ENCODE peak calls at places on chromosomes 11 and 22, in nine cellular contexts. L, N, S, O, C, E, K, Y and V are unnamed samples. For H3K9me3, the result is how much of the 10 kb centered on the place peaks cover.

GRCh38 chr11:132312616-132313210 is 942.3 kb downstream of the NTM start:
- DNase-seq in O (peak), K (no peak), L (no peak), N (peak), S (no peak), Y (peak), C (no peak), E (peak), V (no peak)

GRCh38 chr11:30586251-30587144 is at the start of gene MPPED2:
- DNase-seq in N (no peak), K (no peak), S (no peak), L (no peak), E (no peak), C (no peak), O (peak), Y (no peak), V (no peak)

GRCh38 chr11:116644948-116645305 is 127.9 kb downstream of the BUD13 start:
- DNase-seq in E (no peak), L (no peak), K (no peak), C (no peak), S (no peak), N (no peak), Y (no peak), O (no peak), V (no peak)

GRCh38 chr11:5280582-5281102 is 10.9 kb upstream of the HBE1 start:
- DNase-seq in O (peak), N (peak), E (peak), L (peak), C (no peak), Y (peak), S (peak), K (no peak), V (no peak)

GRCh38 chr11:70481625-70482528 is 83.5 kb downstream of the CTTN start:
- DNase-seq in K (no peak), Y (peak), O (peak), S (peak), L (no peak), E (peak), C (no peak), N (no peak), V (no peak)

GRCh38 chr11:132114185-132114584 is 743.8 kb downstream of the NTM start:
- DNase-seq in N (peak), Y (peak), C (no peak), O (no peak), K (no peak), L (no peak), S (no peak), E (no peak), V (no peak)

GRCh38 chr22:23042179-23042578 is 28.1 kb upstream of the GNAZ start:
- DNase-seq in N (no peak), Y (no peak), C (no peak), O (no peak), S (no peak), L (no peak), E (no peak), K (no peak), V (no peak)

GRCh38 chr11:24855951-24856350 is 359.1 kb downstream of the LUZP2 start:
- DNase-seq in N (no peak), O (no peak), C (no peak), L (no peak), Y (no peak), E (no peak), S (no peak), K (no peak), V (no peak)

GRCh38 chr11:104609297-104609696 is 289.0 kb downstream of the CASP12 start:
- DNase-seq in E (peak), K (peak), N (peak), C (no peak), O (no peak), L (no peak), Y (peak), S (no peak), V (peak)

GRCh38 chr11:76696756-76697155 is 26.2 kb upstream of the LRRC32 start:
- DNase-seq in Y (no peak), O (no peak), C (no peak), N (no peak), K (no peak), S (no peak), E (no peak), L (no peak), V (no peak)

GRCh38 chr22:27476318-27476717 is 325.2 kb downstream of the MN1 start:
- DNase-seq in Y (no peak), K (no peak), O (no peak), N (no peak), S (no peak), E (no peak), L (no peak), C (no peak), V (no peak)

GRCh38 chr11:105298630-105299029 is 159.1 kb upstream of the CARD18 start:
- DNase-seq in O (no peak), L (no peak), Y (no peak), S (no peak), K (no peak), C (no peak), N (no peak), E (no peak), V (no peak)

GRCh38 chr11:8167796-8168195 is 1.0 kb downstream of the RIC3 start:
- DNase-seq in C (no peak), N (no peak), S (no peak), L (no peak), Y (peak), O (peak), E (peak), K (peak), V (no peak)

GRCh38 chr11:67267188-67268035 is 1.1 kb downstream of the GRK2 start:
- DNase-seq in C (no peak), Y (no peak), L (no peak), O (peak), S (no peak), K (no peak), E (no peak), N (peak), V (peak)

GRCh38 chr11:65591939-65592814 is 3.4 kb downstream of the KCNK7 start:
- DNase-seq in N (no peak), S (no peak), E (peak), K (no peak), L (no peak), Y (peak), C (peak), O (peak), V (no peak)

GRCh38 chr22:49370841-49371301 is 456.8 kb downstream of the BRD1 start:
- DNase-seq in S (peak), C (no peak), L (peak), N (no peak), O (peak), Y (no peak), K (no peak), E (no peak), V (no peak)

GRCh38 chr22:49368976-49369725 is 458.5 kb downstream of the BRD1 start:
- DNase-seq in K (no peak), S (peak), L (peak), N (no peak), Y (no peak), E (no peak), O (peak), C (no peak), V (no peak)

GRCh38 chr22:49371325-49372110 is 456.2 kb downstream of the BRD1 start:
- DNase-seq in Y (no peak), L (peak), O (no peak), C (no peak), K (no peak), E (no peak), S (peak), N (no peak), V (no peak)

GRCh38 chr22:49368221-49368975 is 459.3 kb downstream of the BRD1 start:
- DNase-seq in S (peak), E (no peak), Y (no peak), O (peak), K (no peak), C (no peak), L (peak), N (no peak), V (no peak)

DNA sequence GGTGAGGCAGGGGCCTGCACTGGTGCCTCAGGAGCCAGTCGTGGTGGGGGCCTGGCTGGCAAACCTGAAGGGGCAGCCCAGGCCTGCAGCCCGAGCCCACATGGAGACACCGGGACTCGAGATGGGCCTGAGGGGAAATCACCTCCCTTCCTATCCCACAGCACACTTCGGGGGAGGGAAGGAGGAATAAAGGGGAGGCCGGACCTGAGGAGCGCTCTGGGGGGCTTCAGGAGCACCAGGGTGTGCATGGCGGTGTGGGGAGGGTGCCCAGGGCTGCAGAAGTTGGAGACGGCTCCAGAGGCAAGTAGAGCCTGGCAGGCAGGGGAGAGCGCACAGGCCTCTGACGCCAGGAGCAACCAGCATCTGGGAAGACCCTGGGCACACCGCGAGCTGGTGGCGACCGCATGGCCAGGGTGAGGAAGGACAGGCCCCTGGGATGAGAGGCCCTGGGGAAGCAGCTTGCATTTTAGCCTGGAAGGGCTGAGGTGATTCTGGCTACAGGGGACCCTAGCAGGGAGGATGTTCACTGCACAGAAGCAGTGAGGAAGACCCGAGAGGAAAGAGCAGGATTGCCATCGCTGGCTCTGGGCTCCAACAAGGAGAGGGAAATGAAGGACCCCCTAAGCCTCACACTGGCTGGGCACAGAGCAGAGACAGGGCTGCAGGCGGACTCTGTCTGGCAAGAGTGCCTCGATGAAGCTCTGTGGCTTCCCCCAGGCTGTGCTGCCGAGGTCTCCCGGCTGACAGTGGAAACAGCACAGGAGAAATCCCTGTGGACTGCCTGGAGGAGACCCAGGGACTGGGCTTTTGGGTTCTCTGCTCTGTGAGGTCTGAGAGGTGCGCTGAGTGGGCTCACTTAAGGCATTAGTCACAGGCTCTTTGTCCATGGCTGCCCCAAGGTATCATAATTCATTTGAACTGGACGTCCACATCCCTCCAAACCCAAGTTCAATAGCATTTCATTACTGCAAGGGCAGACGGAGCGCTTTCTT is 457.7 kb downstream of the BRD1 start:
- DNase-seq in E (no peak), L (peak), S (peak), K (no peak), Y (no peak), N (no peak), C (no peak), O (peak), V (no peak)
- H3K9me3 ChIP-seq in E (under half), L (under half), S (under half), K (under half), Y (under half), N (under half), C (under half), O (under half), V (under half)

GRCh38 chr11:55852141-55852540 is 13.6 kb downstream of the OR5D16 start:
- DNase-seq in L (no peak), N (no peak), C (no peak), S (no peak), K (no peak), E (no peak), O (no peak), Y (no peak), V (no peak)
- H3K9me3 ChIP-seq in L (under half), N (under half), C (under half), S (under half), K (under half), E (under half), O (under half), Y (under half), V (under half)

GRCh38 chr11:46832511-46833214 is 13.4 kb downstream of the CKAP5 start:
- DNase-seq in S (no peak), C (no peak), L (no peak), E (no peak), O (no peak), Y (no peak), K (no peak), N (no peak), V (no peak)

GRCh38 chr11:46838501-46838900 is 7.6 kb downstream of the CKAP5 start:
- DNase-seq in Y (no peak), O (no peak), E (no peak), N (no peak), C (no peak), L (no peak), K (no peak), S (no peak), V (no peak)

GRCh38 chr11:46837860-46838259 is 8.2 kb downstream of the CKAP5 start:
- DNase-seq in C (no peak), N (no peak), E (no peak), K (no peak), Y (no peak), O (no peak), L (no peak), S (no peak), V (no peak)

DNA sequence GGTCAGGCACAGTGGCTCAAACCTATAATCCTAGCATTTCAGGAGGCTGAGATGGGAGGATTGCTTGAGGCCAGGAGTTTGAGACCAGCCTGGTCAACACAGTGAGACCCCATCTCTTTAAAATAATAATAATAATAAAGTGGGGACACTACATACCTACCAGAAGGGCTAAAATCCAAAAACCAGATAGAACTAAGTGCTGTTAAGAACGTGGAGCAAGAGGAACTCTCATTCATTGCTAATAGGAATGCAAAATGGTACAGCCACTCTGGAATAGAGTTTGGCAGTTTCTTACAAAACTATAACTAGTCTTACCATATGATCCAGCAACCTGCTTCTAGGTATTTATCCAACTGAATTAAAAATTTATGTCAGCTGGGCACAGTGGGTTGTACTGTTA is 9.6 kb downstream of the CKAP5 start:
- DNase-seq in L (no peak), O (no peak), C (no peak), Y (no peak), E (no peak), S (no peak), N (no peak), K (no peak), V (no peak)
- H3K9me3 ChIP-seq in L (under half), O (under half), C (under half), Y (under half), E (under half), S (under half), N (under half), K (under half), V (under half)

GRCh38 chr11:118016094-118016493 is 29.9 kb downstream of the IL10RA start:
- DNase-seq in C (no peak), S (no peak), E (no peak), O (no peak), L (peak), Y (no peak), N (no peak), K (no peak), V (no peak)
- H3K9me3 ChIP-seq in C (under half), S (under half), E (under half), O (under half), L (under half), Y (under half), N (under half), K (under half), V (under half)

GRCh38 chr11:2644844-2645778 is 54.7 kb downstream of the KCNQ1OT1 start:
- DNase-seq in O (no peak), L (no peak), E (no peak), K (no peak), Y (no peak), S (no peak), C (no peak), N (no peak), V (no peak)
- H3K9me3 ChIP-seq in O (under half), L (under half), E (under half), K (under half), Y (under half), S (under half), C (under half), N (under half), V (under half)